ENCODE peak calls at places on chromosomes 3 and 15, in four cellular contexts. One of them, this sample, is unnamed. For H3K9me3, the result is how much of the 10 kb centered on the place peaks cover.

GRCh38 chr15:40323953-40324937 is 753 bp downstream of the INAFM2 start:
- DNase-seq in PC-9: no peak
- DNase-seq in astrocyte: no peak
- DNase-seq in H9: no peak
- DNase-seq in this sample: no peak

GRCh38 chr3:33202581-33203457 is 15.8 kb downstream of the SUSD5 start:
- DNase-seq in H9: peak
- DNase-seq in astrocyte: peak
- DNase-seq in PC-9: no peak
- DNase-seq in this sample: no peak

GRCh38 chr3:156483426-156483825 is 71.5 kb downstream of the SSR3 start:
- DNase-seq in H9: no peak
- DNase-seq in PC-9: no peak
- DNase-seq in astrocyte: peak
- DNase-seq in this sample: peak

GRCh38 chr3:48600711-48601621 is 5.8 kb upstream of the COL7A1 start:
- DNase-seq in PC-9: no peak
- DNase-seq in astrocyte: no peak
- DNase-seq in H9: no peak
- DNase-seq in this sample: no peak

GRCh38 chr3:138456961-138457862 is 22.8 kb downstream of the ESYT3 start:
- DNase-seq in astrocyte: no peak
- DNase-seq in H9: peak
- DNase-seq in PC-9: no peak
- DNase-seq in this sample: no peak

GRCh38 chr3:67090472-67090871 is 92.4 kb downstream of the KBTBD8 start:
- DNase-seq in H9: no peak
- DNase-seq in PC-9: no peak
- DNase-seq in astrocyte: peak
- DNase-seq in this sample: peak

GRCh38 chr3:48047841-48048456 is 31.7 kb upstream of the MAP4 start:
- DNase-seq in H9: no peak
- DNase-seq in astrocyte: peak
- DNase-seq in PC-9: peak
- DNase-seq in this sample: peak

GRCh38 chr3:31077021-31077601 is 182.7 kb upstream of the GADL1 start:
- DNase-seq in PC-9: peak
- DNase-seq in H9: no peak
- DNase-seq in astrocyte: peak
- DNase-seq in this sample: peak

GRCh38 chr15:65393091-65393490 is 15.3 kb upstream of the IGDCC3 start:
- DNase-seq in astrocyte: no peak
- DNase-seq in PC-9: no peak
- DNase-seq in H9: no peak
- DNase-seq in this sample: no peak

GRCh38 chr15:98799991-98800390 is 151.7 kb downstream of the IGF1R start:
- DNase-seq in PC-9: no peak
- DNase-seq in H9: no peak
- DNase-seq in astrocyte: no peak
- DNase-seq in this sample: no peak

GRCh38 chr3:101842245-101842934 is 6.9 kb upstream of the NFKBIZ start:
- DNase-seq in astrocyte: peak
- DNase-seq in PC-9: no peak
- DNase-seq in H9: peak
- DNase-seq in this sample: no peak

GRCh38 chr15:90930861-90931629 is 1.3 kb downstream of the HDDC3 start:
- DNase-seq in H9: no peak
- DNase-seq in PC-9: no peak
- DNase-seq in astrocyte: no peak
- DNase-seq in this sample: peak

GRCh38 chr3:150132101-150132749 is 161.5 kb upstream of the PFN2 start:
- DNase-seq in PC-9: no peak
- DNase-seq in H9: no peak
- DNase-seq in astrocyte: no peak
- DNase-seq in this sample: no peak

GRCh38 chr3:185858502-185859225 is 33.8 kb upstream of the IGF2BP2 start:
- DNase-seq in astrocyte: no peak
- DNase-seq in H9: no peak
- DNase-seq in PC-9: peak
- DNase-seq in this sample: no peak

GRCh38 chr3:57128863-57129602 is 36.1 kb downstream of the IL17RD start:
- DNase-seq in astrocyte: no peak
- DNase-seq in H9: no peak
- DNase-seq in PC-9: no peak
- DNase-seq in this sample: no peak

GRCh38 chr15:90087454-90088154 is 14.7 kb downstream of the IDH2 start:
- DNase-seq in PC-9: no peak
- DNase-seq in astrocyte: no peak
- DNase-seq in H9: peak
- DNase-seq in this sample: no peak

GRCh38 chr3:127865941-127866340 is 43.6 kb upstream of the MGLL start:
- DNase-seq in astrocyte: peak
- DNase-seq in H9: no peak
- DNase-seq in PC-9: no peak
- DNase-seq in this sample: peak
- TF ChIP-seq CTCF in astrocyte: peak
- TF ChIP-seq CTCF in H9: no peak
- TF ChIP-seq CTCF in PC-9: no peak
- TF ChIP-seq CTCF in this sample: no peak

DNA sequence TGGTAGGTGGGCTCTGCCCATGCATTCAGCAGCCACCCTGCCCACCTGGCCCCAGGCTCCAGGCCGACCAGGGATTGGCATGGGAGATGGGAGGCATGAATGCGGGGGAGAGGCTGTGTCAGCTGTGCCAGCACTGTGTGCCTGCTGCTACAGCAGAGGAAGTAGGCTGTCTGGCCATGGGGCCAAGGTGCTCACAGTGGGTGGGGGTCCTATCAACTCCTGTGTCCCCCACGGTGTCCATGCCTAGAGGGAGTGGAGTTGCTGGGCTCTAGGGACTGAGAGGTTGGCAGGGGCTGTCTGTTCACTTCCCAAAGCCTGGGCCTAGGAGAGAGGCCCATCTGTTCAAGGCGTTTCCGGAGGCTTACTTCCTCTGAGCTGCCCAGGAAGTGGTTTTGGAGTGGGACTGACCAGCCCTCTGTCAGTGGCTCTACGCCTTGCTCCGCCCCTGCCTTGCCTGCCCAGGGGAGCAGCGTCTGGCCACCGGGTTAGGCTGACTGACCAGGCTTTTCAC is 5.8 kb downstream of the PRKCD start:
- DNase-seq in H9: no peak
- DNase-seq in PC-9: no peak
- DNase-seq in astrocyte: peak
- DNase-seq in this sample: peak
- H2AFZ ChIP-seq in H9: no peak
- H2AFZ ChIP-seq in PC-9: no peak
- H2AFZ ChIP-seq in astrocyte: peak
- H2AFZ ChIP-seq in this sample: no peak

DNA sequence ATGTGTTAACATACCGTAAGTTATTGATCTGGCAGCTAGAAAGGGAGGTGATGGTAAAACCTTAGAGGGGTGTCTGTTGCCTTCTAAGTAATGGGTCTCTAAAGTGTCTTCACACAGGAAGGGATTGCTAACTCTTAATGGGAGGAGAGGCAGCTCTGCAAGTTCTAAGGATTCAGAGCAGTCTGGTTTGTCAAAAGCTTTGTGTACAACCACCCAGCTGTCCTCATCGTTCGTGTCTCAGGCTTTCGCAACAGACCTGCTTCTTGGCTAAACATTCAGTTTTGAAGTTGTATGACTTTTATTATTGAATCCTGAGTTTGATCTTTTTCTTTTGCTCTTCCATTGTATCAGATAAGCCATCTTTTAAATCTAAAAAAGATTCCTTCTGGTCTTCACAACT is 404.9 kb downstream of the SQOR start:
- DNase-seq in PC-9: no peak
- DNase-seq in astrocyte: no peak
- DNase-seq in H9: no peak
- DNase-seq in this sample: no peak
- H3K9me3 ChIP-seq in PC-9: under half
- H3K9me3 ChIP-seq in astrocyte: under half
- H3K9me3 ChIP-seq in H9: under half
- H3K9me3 ChIP-seq in this sample: under half

GRCh38 chr3:49700453-49701128 is 11.2 kb downstream of the RNF123 start:
- DNase-seq in PC-9: no peak
- DNase-seq in H9: peak
- DNase-seq in astrocyte: no peak
- DNase-seq in this sample: no peak
- TF ChIP-seq CTCF in PC-9: no peak
- TF ChIP-seq CTCF in H9: peak
- TF ChIP-seq CTCF in astrocyte: no peak
- TF ChIP-seq CTCF in this sample: no peak

GRCh38 chr3:64489361-64490044 is 198.3 kb downstream of the ADAMTS9 start:
- DNase-seq in astrocyte: peak
- DNase-seq in H9: peak
- DNase-seq in PC-9: peak
- DNase-seq in this sample: peak
- H2AFZ ChIP-seq in astrocyte: peak
- H2AFZ ChIP-seq in H9: peak
- H2AFZ ChIP-seq in PC-9: no peak
- H2AFZ ChIP-seq in this sample: peak

DNA sequence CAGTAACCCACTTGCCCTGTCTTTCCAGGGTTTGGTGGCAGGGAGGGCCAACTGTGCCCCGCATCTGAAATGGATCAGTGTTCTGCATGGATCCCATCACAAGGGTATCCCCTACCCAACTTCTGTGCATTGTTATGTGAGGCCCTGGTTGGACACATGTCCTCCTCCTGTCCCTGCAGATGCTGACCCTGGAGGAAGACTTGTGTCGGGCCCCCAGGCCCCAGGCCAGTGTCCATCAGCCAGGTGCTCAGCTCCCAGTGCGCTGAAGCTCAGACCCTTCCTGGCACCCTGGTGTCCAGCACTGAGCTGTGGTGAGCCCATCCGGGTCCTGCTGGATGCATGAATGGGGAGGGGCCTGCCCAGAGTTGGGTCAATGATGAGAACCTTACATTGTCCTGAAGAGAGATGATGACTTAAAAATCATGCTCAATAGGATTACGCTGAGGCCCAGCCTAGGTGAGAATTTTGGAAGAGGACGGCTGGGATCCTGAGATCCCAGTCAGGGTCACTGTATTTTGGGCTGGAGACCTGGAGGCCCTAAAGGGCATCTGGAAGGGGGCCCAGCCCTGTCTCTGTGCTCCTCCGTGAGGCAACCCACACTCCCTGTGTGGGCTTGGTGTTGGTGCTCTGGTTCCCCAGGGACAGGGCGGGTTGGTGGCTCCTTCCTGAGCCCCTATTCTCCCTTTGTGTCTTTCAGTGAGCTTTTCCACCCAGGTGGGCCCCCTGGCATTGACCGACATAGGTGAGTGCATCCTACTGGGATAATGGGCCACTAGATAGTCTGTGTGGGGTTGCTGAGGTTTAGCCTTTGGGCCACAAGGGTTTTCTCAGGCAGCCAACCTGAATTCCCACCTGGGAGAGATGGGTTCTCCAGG is 199.1 kb downstream of the UBE3A start:
- DNase-seq in PC-9: no peak
- DNase-seq in astrocyte: no peak
- DNase-seq in H9: no peak
- DNase-seq in this sample: no peak
- H3K9me3 ChIP-seq in PC-9: under half
- H3K9me3 ChIP-seq in astrocyte: under half
- H3K9me3 ChIP-seq in H9: half or more
- H3K9me3 ChIP-seq in this sample: half or more